ENCODE peak calls at places on chromosome 10, in four cellular contexts. S, Z, Y and C are unnamed samples.

GRCh38 chr10:6014241-6014761 is 37.0 kb upstream of the IL15RA start:
- DNase-seq in Y (peak), S (peak), Z (peak), C (peak)

GRCh38 chr10:88115968-88116367 is 252.5 kb downstream of the PTEN start:
- DNase-seq in Z (no peak), S (no peak), Y (no peak), C (no peak)

GRCh38 chr10:43059336-43059720 is 17.5 kb upstream of the RET start:
- DNase-seq in Z (peak), S (no peak), Y (no peak), C (no peak)

GRCh38 chr10:122276611-122277205 is 5.6 kb downstream of the BTBD16 start:
- DNase-seq in Y (no peak), Z (no peak), S (no peak), C (no peak)

GRCh38 chr10:44415121-44415520 is 30.2 kb upstream of the CXCL12 start:
- DNase-seq in S (no peak), Z (no peak), Y (no peak), C (no peak)

GRCh38 chr10:17454801-17455520 is 566 bp upstream of the ST8SIA6 start:
- DNase-seq in S (no peak), Y (no peak), Z (no peak), C (no peak)

GRCh38 chr10:118259288-118259906 is 82.7 kb downstream of the FAM204A start:
- DNase-seq in S (no peak), Y (no peak), Z (no peak), C (peak)

GRCh38 chr10:386751-387693 is 251.8 kb downstream of the ZMYND11 start:
- DNase-seq in Y (no peak), S (peak), Z (peak), C (no peak)

GRCh38 chr10:30284860-30285594 is 64.1 kb downstream of the MTPAP start:
- DNase-seq in Y (no peak), Z (no peak), S (peak), C (no peak)

GRCh38 chr10:97889461-97890265 is 40.0 kb downstream of the GOLGA7B start:
- DNase-seq in Z (no peak), Y (no peak), S (no peak), C (no peak)

GRCh38 chr10:82757397-82757796 is 882.4 kb downstream of the NRG3 start:
- DNase-seq in S (no peak), Y (no peak), Z (no peak), C (no peak)

GRCh38 chr10:105950410-105950809 is 1214.1 kb downstream of the SORCS1 start:
- DNase-seq in Y (no peak), S (peak), Z (peak), C (peak)

GRCh38 chr10:22988581-22989360 is 60.9 kb downstream of the ARMC3 start:
- DNase-seq in S (peak), Z (peak), Y (peak), C (peak)

GRCh38 chr10:104642311-104643022 is 1.4 kb downstream of the SORCS3 start:
- DNase-seq in S (peak), Y (no peak), Z (no peak), C (peak)

GRCh38 chr10:103042129-103042528 is 124.0 kb downstream of the CNNM2 start:
- DNase-seq in Z (no peak), S (no peak), Y (no peak), C (no peak)

GRCh38 chr10:116470768-116471415 is 43.2 kb downstream of the PNLIPRP3 start:
- DNase-seq in Z (no peak), S (no peak), Y (no peak), C (no peak)

GRCh38 chr10:49325131-49325915 is 26.4 kb downstream of the C10orf71 start:
- DNase-seq in Z (no peak), Y (no peak), S (no peak), C (no peak)

GRCh38 chr10:13729959-13730358 is 143.2 kb downstream of the PRPF18 start:
- DNase-seq in Z (no peak), Y (no peak), S (no peak), C (no peak)

GRCh38 chr10:72175166-72175565 is 40.6 kb upstream of the ANAPC16 start:
- DNase-seq in Z (no peak), S (no peak), Y (no peak), C (no peak)

GRCh38 chr10:4257939-4258465 is 473.0 kb upstream of the KLF6 start:
- DNase-seq in Y (no peak), Z (no peak), S (no peak), C (no peak)

GRCh38 chr10:97737770-97738265 is 890 bp downstream of the ZFYVE27 start:
- DNase-seq in S (no peak), Z (no peak), Y (no peak), C (no peak)